ENCODE peak calls at places on chromosome 13, in four cellular contexts. One of them, this sample, is unnamed.

GRCh38 chr13:34465423-34465922 is 476.6 kb upstream of the NBEA start:
- DNase-seq in IMR-90: no peak
- DNase-seq in cardiac fibroblast: no peak
- DNase-seq in brain microvascular endothelial cell: no peak
- DNase-seq in this sample: no peak

GRCh38 chr13:98809345-98809777 is 56.9 kb upstream of the SLC15A1 start:
- DNase-seq in brain microvascular endothelial cell: no peak
- DNase-seq in IMR-90: no peak
- DNase-seq in cardiac fibroblast: no peak
- DNase-seq in this sample: no peak

GRCh38 chr13:112522578-112522977 is 65.4 kb downstream of the TUBGCP3 start:
- DNase-seq in cardiac fibroblast: no peak
- DNase-seq in brain microvascular endothelial cell: no peak
- DNase-seq in IMR-90: peak; percentile 62
- DNase-seq in this sample: peak; percentile 59

GRCh38 chr13:67383358-67383757 is 153.2 kb upstream of the PCDH9 start:
- DNase-seq in brain microvascular endothelial cell: no peak
- DNase-seq in cardiac fibroblast: peak; percentile 57
- DNase-seq in IMR-90: peak; percentile 17
- DNase-seq in this sample: no peak

GRCh38 chr13:73338389-73338788 is 279.6 kb downstream of the KLF5 start:
- DNase-seq in brain microvascular endothelial cell: peak; percentile 71
- DNase-seq in IMR-90: no peak
- DNase-seq in cardiac fibroblast: peak; percentile 62
- DNase-seq in this sample: peak; percentile 27

GRCh38 chr13:113491418-113491883 is 940 bp upstream of the DCUN1D2 start:
- DNase-seq in cardiac fibroblast: peak; percentile 36
- DNase-seq in brain microvascular endothelial cell: no peak
- DNase-seq in IMR-90: peak; percentile 14
- DNase-seq in this sample: peak; percentile 29

GRCh38 chr13:102580552-102581169 is 16.1 kb upstream of the TPP2 start:
- DNase-seq in IMR-90: peak; percentile 80
- DNase-seq in brain microvascular endothelial cell: peak; percentile 70
- DNase-seq in cardiac fibroblast: peak; percentile 83
- DNase-seq in this sample: peak; percentile 76

GRCh38 chr13:77751513-77752456 is 54.3 kb downstream of the SLAIN1 start:
- DNase-seq in brain microvascular endothelial cell: peak; percentile 22
- DNase-seq in cardiac fibroblast: peak; percentile 63
- DNase-seq in IMR-90: peak; percentile 37
- DNase-seq in this sample: peak; percentile 62

GRCh38 chr13:30196025-30196424 is 111.3 kb downstream of the KATNAL1 start:
- DNase-seq in cardiac fibroblast: peak; percentile 3
- DNase-seq in IMR-90: peak; percentile 41
- DNase-seq in brain microvascular endothelial cell: peak; percentile 67
- DNase-seq in this sample: peak; percentile 87

GRCh38 chr13:81394605-81395004 is 1053.7 kb upstream of the SPRY2 start:
- DNase-seq in IMR-90: no peak
- DNase-seq in brain microvascular endothelial cell: no peak
- DNase-seq in cardiac fibroblast: no peak
- DNase-seq in this sample: no peak

GRCh38 chr13:81381560-81381959 is 1040.6 kb upstream of the SPRY2 start:
- DNase-seq in brain microvascular endothelial cell: no peak
- DNase-seq in IMR-90: no peak
- DNase-seq in cardiac fibroblast: no peak
- DNase-seq in this sample: no peak

GRCh38 chr13:61339054-61339621 is 76.5 kb downstream of the PCDH20 start:
- DNase-seq in IMR-90: no peak
- DNase-seq in cardiac fibroblast: no peak
- DNase-seq in brain microvascular endothelial cell: no peak
- DNase-seq in this sample: no peak

GRCh38 chr13:90683711-90684131 is 663.8 kb upstream of the MIR17HG start:
- DNase-seq in brain microvascular endothelial cell: no peak
- DNase-seq in IMR-90: peak; percentile 56
- DNase-seq in cardiac fibroblast: peak; percentile 61
- DNase-seq in this sample: no peak

GRCh38 chr13:107650081-107650701 is 565.1 kb downstream of the LIG4 start:
- DNase-seq in IMR-90: peak; percentile 62
- DNase-seq in brain microvascular endothelial cell: peak; percentile 49
- DNase-seq in cardiac fibroblast: peak; percentile 64
- DNase-seq in this sample: peak; percentile 67

GRCh38 chr13:50677687-50678463 is 165.6 kb downstream of the DLEU7 start:
- DNase-seq in brain microvascular endothelial cell: peak; percentile 19
- DNase-seq in IMR-90: peak; percentile 11
- DNase-seq in cardiac fibroblast: peak; percentile 20
- DNase-seq in this sample: no peak

GRCh38 chr13:98509271-98510155 is 67.4 kb downstream of the STK24 start:
- DNase-seq in brain microvascular endothelial cell: peak; percentile 92
- DNase-seq in IMR-90: peak; percentile 92
- DNase-seq in cardiac fibroblast: peak; percentile 87
- DNase-seq in this sample: peak; percentile 90

GRCh38 chr13:25886438-25887214 is 165.2 kb downstream of the SHISA2 start:
- DNase-seq in cardiac fibroblast: peak; percentile 51
- DNase-seq in brain microvascular endothelial cell: peak; percentile 77
- DNase-seq in IMR-90: peak; percentile 44
- DNase-seq in this sample: peak; percentile 90

GRCh38 chr13:112444416-112445399 is 68.6 kb downstream of the SPACA7 start:
- DNase-seq in IMR-90: no peak
- DNase-seq in brain microvascular endothelial cell: no peak
- DNase-seq in cardiac fibroblast: no peak
- DNase-seq in this sample: no peak

GRCh38 chr13:113636266-113636963 is 21.6 kb downstream of the ATP4B start:
- DNase-seq in brain microvascular endothelial cell: no peak
- DNase-seq in cardiac fibroblast: no peak
- DNase-seq in IMR-90: no peak
- DNase-seq in this sample: no peak

GRCh38 chr13:39612023-39612637 is 9.1 kb upstream of the LHFPL6 start:
- DNase-seq in brain microvascular endothelial cell: peak; percentile 76
- DNase-seq in IMR-90: peak; percentile 78
- DNase-seq in cardiac fibroblast: peak; percentile 86
- DNase-seq in this sample: peak; percentile 78

GRCh38 chr13:111267784-111268183 is 52.7 kb upstream of the TEX29 start:
- DNase-seq in cardiac fibroblast: no peak
- DNase-seq in IMR-90: peak; percentile 78
- DNase-seq in brain microvascular endothelial cell: no peak
- DNase-seq in this sample: peak; percentile 34

GRCh38 chr13:102648046-102648445 is 46.8 kb downstream of the METTL21C start:
- DNase-seq in brain microvascular endothelial cell: no peak
- DNase-seq in IMR-90: no peak
- DNase-seq in cardiac fibroblast: no peak
- DNase-seq in this sample: no peak

GRCh38 chr13:66492479-66492878 is 737.7 kb downstream of the PCDH9 start:
- DNase-seq in cardiac fibroblast: no peak
- DNase-seq in brain microvascular endothelial cell: no peak
- DNase-seq in IMR-90: no peak
- DNase-seq in this sample: no peak

GRCh38 chr13:47399599-47399998 is 502.7 kb upstream of the HTR2A start:
- DNase-seq in brain microvascular endothelial cell: no peak
- DNase-seq in cardiac fibroblast: no peak
- DNase-seq in IMR-90: no peak
- DNase-seq in this sample: no peak

GRCh38 chr13:19993024-19993423 is 34.5 kb downstream of the ZMYM2 start:
- DNase-seq in IMR-90: no peak
- DNase-seq in cardiac fibroblast: no peak
- DNase-seq in brain microvascular endothelial cell: no peak
- DNase-seq in this sample: no peak

GRCh38 chr13:100825551-100825950 is 151.0 kb upstream of the TMTC4 start:
- DNase-seq in brain microvascular endothelial cell: no peak
- DNase-seq in IMR-90: peak; percentile 24
- DNase-seq in cardiac fibroblast: no peak
- DNase-seq in this sample: peak; percentile 44

GRCh38 chr13:73417012-73417615 is 358.3 kb downstream of the KLF5 start:
- DNase-seq in cardiac fibroblast: peak; percentile 3
- DNase-seq in IMR-90: no peak
- DNase-seq in brain microvascular endothelial cell: no peak
- DNase-seq in this sample: no peak

GRCh38 chr13:113748862-113749451 is 10.1 kb upstream of the TMEM255B start:
- DNase-seq in cardiac fibroblast: no peak
- DNase-seq in IMR-90: no peak
- DNase-seq in brain microvascular endothelial cell: no peak
- DNase-seq in this sample: no peak

GRCh38 chr13:87792878-87793277 is 121.7 kb downstream of the SLITRK5 start:
- DNase-seq in brain microvascular endothelial cell: no peak
- DNase-seq in IMR-90: no peak
- DNase-seq in cardiac fibroblast: no peak
- DNase-seq in this sample: no peak

GRCh38 chr13:29805994-29806748 is 44.2 kb downstream of the UBL3 start:
- DNase-seq in cardiac fibroblast: no peak
- DNase-seq in IMR-90: no peak
- DNase-seq in brain microvascular endothelial cell: no peak
- DNase-seq in this sample: no peak

GRCh38 chr13:95659500-95659899 is 15.0 kb upstream of the DZIP1 start:
- DNase-seq in cardiac fibroblast: no peak
- DNase-seq in brain microvascular endothelial cell: no peak
- DNase-seq in IMR-90: no peak
- DNase-seq in this sample: no peak

GRCh38 chr13:29771247-29771646 is 79.2 kb downstream of the UBL3 start:
- DNase-seq in cardiac fibroblast: peak; percentile 53
- DNase-seq in brain microvascular endothelial cell: no peak
- DNase-seq in IMR-90: peak; percentile 49
- DNase-seq in this sample: peak; percentile 54

GRCh38 chr13:74869846-74870245 is 612.1 kb downstream of the TBC1D4 start:
- DNase-seq in IMR-90: no peak
- DNase-seq in cardiac fibroblast: peak; percentile 61
- DNase-seq in brain microvascular endothelial cell: peak; percentile 53
- DNase-seq in this sample: no peak

GRCh38 chr13:72782717-72783116 is 784 bp downstream of the PIBF1 start:
- DNase-seq in cardiac fibroblast: peak; percentile 42
- DNase-seq in brain microvascular endothelial cell: peak; percentile 7
- DNase-seq in IMR-90: peak; percentile 10
- DNase-seq in this sample: peak; percentile 31

DNA sequence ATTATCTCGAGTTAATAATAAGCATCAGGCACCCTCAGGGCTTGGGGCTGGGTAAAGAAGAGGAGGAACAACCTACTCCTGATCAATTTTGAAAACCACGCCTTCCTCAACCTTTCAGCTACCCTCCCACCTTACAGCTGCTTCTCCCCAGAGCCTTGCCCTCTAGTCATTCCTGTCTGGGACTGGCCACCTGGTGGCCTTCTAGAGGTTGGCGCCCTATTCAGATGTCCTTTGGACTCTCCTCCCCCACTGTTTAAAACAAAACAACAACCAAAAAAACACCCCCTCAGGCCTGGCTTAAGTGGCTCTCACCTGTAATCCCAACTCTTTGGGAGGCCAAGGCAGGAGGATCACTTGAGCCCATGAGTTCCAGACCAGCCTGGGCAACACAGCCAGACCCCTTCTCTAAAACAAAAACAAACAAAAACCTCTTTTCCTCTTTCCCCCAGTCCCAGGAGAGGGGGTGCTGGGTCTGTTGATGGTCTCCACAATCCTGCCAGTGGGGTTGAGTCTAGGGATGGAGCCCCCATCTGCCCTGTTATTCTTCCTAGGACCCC is 62.3 kb downstream of the CCDC70 start:
- DNase-seq in IMR-90: no peak
- DNase-seq in brain microvascular endothelial cell: no peak
- DNase-seq in cardiac fibroblast: no peak
- DNase-seq in this sample: no peak
- TF ChIP-seq CTCF in IMR-90: peak; percentile 15
- TF ChIP-seq CTCF in brain microvascular endothelial cell: peak; percentile 61
- TF ChIP-seq CTCF in cardiac fibroblast: peak; percentile 32
- TF ChIP-seq CTCF in this sample: peak; percentile 33

DNA sequence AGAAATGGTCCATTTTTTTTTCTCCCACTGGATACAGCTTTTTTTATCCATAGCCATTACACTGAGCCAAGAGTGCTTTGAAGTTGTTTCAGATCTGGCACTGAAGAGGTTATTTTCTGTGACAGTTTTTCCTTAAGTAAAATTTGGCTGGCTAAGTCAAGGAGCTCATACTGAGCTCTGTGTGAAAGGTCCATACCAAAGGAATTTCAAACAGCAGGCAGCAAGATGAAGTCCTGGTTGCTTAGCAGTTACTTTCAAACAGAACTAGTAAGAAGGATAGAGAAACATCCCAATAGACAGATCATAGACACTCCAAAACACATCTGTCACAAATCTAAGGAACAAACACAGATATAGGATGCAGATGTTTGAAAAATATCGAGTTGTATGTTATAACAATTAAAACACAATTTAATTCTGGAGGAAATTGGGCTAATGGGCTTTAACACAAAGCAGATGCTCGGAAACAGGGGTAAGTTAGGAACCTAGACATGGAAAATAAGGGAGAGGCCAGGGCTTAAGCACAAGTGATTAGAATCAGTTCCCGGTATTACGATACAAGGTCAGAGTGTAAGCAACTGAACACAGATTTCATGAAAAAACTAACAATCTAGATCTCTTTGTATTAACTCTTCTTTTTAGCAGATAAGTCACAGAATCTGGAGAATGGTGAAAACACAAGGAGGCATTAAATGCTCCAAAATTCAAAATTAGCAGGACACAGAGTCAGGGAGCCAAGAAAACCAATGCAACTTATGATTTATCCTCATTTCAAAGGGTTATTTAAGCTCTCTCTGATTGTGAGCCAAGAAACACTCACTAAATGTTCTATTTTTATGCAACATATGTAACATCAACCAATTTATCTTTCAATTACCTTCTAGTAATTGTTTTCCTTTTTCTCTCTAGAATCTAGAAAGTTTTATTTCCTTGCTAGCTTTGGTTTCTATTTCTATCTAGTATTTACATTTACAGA is 1992.9 kb upstream of the PCDH20 start:
- DNase-seq in cardiac fibroblast: peak; percentile 50
- DNase-seq in brain microvascular endothelial cell: peak; percentile 33
- DNase-seq in IMR-90: peak; percentile 50
- DNase-seq in this sample: peak; percentile 88
- TF ChIP-seq CTCF in cardiac fibroblast: no peak
- TF ChIP-seq CTCF in brain microvascular endothelial cell: no peak
- TF ChIP-seq CTCF in IMR-90: no peak
- TF ChIP-seq CTCF in this sample: no peak

GRCh38 chr13:23160241-23161175 is 20.3 kb upstream of the SGCG start:
- DNase-seq in cardiac fibroblast: no peak
- DNase-seq in brain microvascular endothelial cell: no peak
- DNase-seq in IMR-90: no peak
- DNase-seq in this sample: no peak

GRCh38 chr13:23161176-23161825 is 19.5 kb upstream of the SGCG start:
- DNase-seq in cardiac fibroblast: no peak
- DNase-seq in IMR-90: no peak
- DNase-seq in brain microvascular endothelial cell: no peak
- DNase-seq in this sample: no peak

GRCh38 chr13:23159587-23160240 is 21.1 kb upstream of the SGCG start:
- DNase-seq in IMR-90: no peak
- DNase-seq in cardiac fibroblast: no peak
- DNase-seq in brain microvascular endothelial cell: no peak
- DNase-seq in this sample: no peak

GRCh38 chr13:23159205-23159586 is 21.6 kb upstream of the SGCG start:
- DNase-seq in IMR-90: peak; percentile 13
- DNase-seq in brain microvascular endothelial cell: peak; percentile 39
- DNase-seq in cardiac fibroblast: peak; percentile 16
- DNase-seq in this sample: no peak
- TF ChIP-seq CTCF in IMR-90: peak; percentile 48
- TF ChIP-seq CTCF in brain microvascular endothelial cell: peak; percentile 86
- TF ChIP-seq CTCF in cardiac fibroblast: peak; percentile 73
- TF ChIP-seq CTCF in this sample: peak; percentile 65

GRCh38 chr13:27171244-27171829 is at the start of gene USP12:
- DNase-seq in brain microvascular endothelial cell: no peak
- DNase-seq in IMR-90: peak; percentile 22
- DNase-seq in cardiac fibroblast: peak; percentile 36
- DNase-seq in this sample: no peak
- TF ChIP-seq CTCF in brain microvascular endothelial cell: peak; percentile 7
- TF ChIP-seq CTCF in IMR-90: peak; percentile 41
- TF ChIP-seq CTCF in cardiac fibroblast: no peak
- TF ChIP-seq CTCF in this sample: peak; percentile 17

GRCh38 chr13:32031025-32031814 is at the start of gene FRY:
- DNase-seq in brain microvascular endothelial cell: peak; percentile 58
- DNase-seq in cardiac fibroblast: peak; percentile 57
- DNase-seq in IMR-90: peak; percentile 58
- DNase-seq in this sample: peak; percentile 55
- TF ChIP-seq CTCF in brain microvascular endothelial cell: peak; percentile 27
- TF ChIP-seq CTCF in cardiac fibroblast: peak; percentile 27
- TF ChIP-seq CTCF in IMR-90: peak; percentile 2
- TF ChIP-seq CTCF in this sample: no peak

This sample was measured in astrocyte of the spinal cord.